ENCODE peak calls at places on chromosome 1, in six cellular contexts. J is HCT116, P is K562, H is H1, A is HepG2, B is GM12878. M is an unnamed sample. For H3K4me1 and H3K36me3, the result is how much of the 10 kb centered on the place peaks cover.

GRCh38 chr1:64038965-64039926 is 164.2 kb upstream of the UBE2U start:
- DNase-seq in J (peak), P (no peak), H (no peak), A (no peak), B (no peak), M (peak)

GRCh38 chr1:83508485-83509151 is 490.3 kb downstream of the TTLL7 start:
- DNase-seq in J (no peak), P (no peak), H (no peak), A (no peak), B (peak), M (peak)

GRCh38 chr1:7771673-7772299 is 690 bp downstream of the VAMP3 start:
- DNase-seq in J (no peak), P (no peak), H (no peak), A (peak), B (no peak), M (no peak)

GRCh38 chr1:16005597-16005996 is 1.6 kb downstream of the SRARP start:
- DNase-seq in J (no peak), P (no peak), H (no peak), A (no peak), B (no peak), M (no peak)

GRCh38 chr1:154777151-154777550 is 92.9 kb downstream of the KCNN3 start:
- DNase-seq in J (no peak), P (no peak), H (no peak), A (no peak), B (no peak), M (no peak)

GRCh38 chr1:182617075-182617429 is 12.9 kb upstream of the RGS16 start:
- DNase-seq in J (no peak), P (no peak), H (no peak), A (no peak), B (no peak), M (no peak)

GRCh38 chr1:234763910-234764309 is 153.9 kb upstream of the IRF2BP2 start:
- DNase-seq in J (no peak), P (no peak), H (no peak), A (peak), B (no peak), M (no peak)

GRCh38 chr1:207084241-207084640 is 4.4 kb upstream of the C4BPB start:
- DNase-seq in J (no peak), P (no peak), H (no peak), A (no peak), B (no peak), M (no peak)

GRCh38 chr1:6028042-6028895 is 17.4 kb upstream of the KCNAB2 start:
- DNase-seq in J (no peak), P (no peak), H (no peak), A (no peak), B (no peak), M (no peak)

GRCh38 chr1:10528066-10529014 is 53.6 kb downstream of the PEX14 start:
- DNase-seq in J (peak), P (no peak), H (no peak), A (no peak), B (no peak), M (no peak)

GRCh38 chr1:11355594-11356467 is 82.8 kb downstream of the UBIAD1 start:
- DNase-seq in J (no peak), P (no peak), H (peak), A (no peak), B (no peak), M (peak)

GRCh38 chr1:108561731-108562326 is 1.9 kb downstream of the EEIG2 start:
- DNase-seq in J (peak), P (peak), H (peak), A (peak), B (no peak), M (peak)

GRCh38 chr1:114113801-114114750 is 39.6 kb downstream of the SYT6 start:
- DNase-seq in J (peak), P (peak), H (no peak), A (no peak), B (no peak), M (no peak)

GRCh38 chr1:44652445-44653106 is 21.7 kb downstream of the TMEM53 start:
- DNase-seq in J (no peak), P (peak), H (peak), A (peak), B (no peak), M (peak)

GRCh38 chr1:31834501-31834900 is 18.7 kb upstream of the SPOCD1 start:
- DNase-seq in J (no peak), P (peak), H (no peak), A (peak), B (no peak), M (no peak)

GRCh38 chr1:115251340-115251748 is 86.7 kb downstream of the NGF start:
- DNase-seq in J (no peak), P (no peak), H (no peak), A (no peak), B (no peak), M (no peak)

GRCh38 chr1:97500696-97501297 is 420.0 kb downstream of the DPYD start:
- DNase-seq in J (no peak), P (no peak), H (no peak), A (no peak), B (no peak), M (no peak)

GRCh38 chr1:177948336-177948972 is 21.4 kb downstream of the SEC16B start:
- DNase-seq in J (peak), P (peak), H (peak), A (peak), B (no peak), M (peak)

GRCh38 chr1:61043010-61043820 is 39.1 kb upstream of the NFIA start:
- DNase-seq in J (peak), P (no peak), H (no peak), A (peak), B (no peak), M (peak)

GRCh38 chr1:204115128-204115527 is 36.7 kb downstream of the ETNK2 start:
- DNase-seq in J (no peak), P (no peak), H (no peak), A (no peak), B (no peak), M (no peak)

GRCh38 chr1:24117722-24118409 is 5.9 kb upstream of the MYOM3 start:
- DNase-seq in J (peak), P (no peak), H (no peak), A (peak), B (no peak), M (no peak)

GRCh38 chr1:170555370-170555769 is 23.4 kb downstream of the GORAB start:
- DNase-seq in J (no peak), P (no peak), H (no peak), A (no peak), B (no peak), M (no peak)

GRCh38 chr1:205313681-205314308 is 7.8 kb downstream of the NUAK2 start:
- DNase-seq in J (no peak), P (no peak), H (peak), A (no peak), B (peak), M (peak)

GRCh38 chr1:33096358-33097005 is 15.5 kb downstream of the AZIN2 start:
- DNase-seq in J (no peak), P (no peak), H (no peak), A (no peak), B (no peak), M (no peak)

GRCh38 chr1:54260810-54261209 is 60.8 kb downstream of the MRPL37 start:
- DNase-seq in J (no peak), P (no peak), H (no peak), A (no peak), B (no peak), M (no peak)

GRCh38 chr1:72023063-72023647 is 259.2 kb downstream of the NEGR1 start:
- DNase-seq in J (no peak), P (no peak), H (no peak), A (no peak), B (no peak), M (peak)

GRCh38 chr1:212628056-212628455 is 19.5 kb downstream of the ATF3 start:
- DNase-seq in J (no peak), P (no peak), H (no peak), A (no peak), B (no peak), M (no peak)

GRCh38 chr1:248268178-248268577 is 9.6 kb downstream of the OR2T33 start:
- DNase-seq in J (no peak), P (no peak), H (no peak), A (no peak), B (no peak), M (no peak)

GRCh38 chr1:205325334-205325884 is 3.9 kb upstream of the NUAK2 start:
- DNase-seq in J (peak), P (peak), H (peak), A (peak), B (peak), M (peak)

GRCh38 chr1:151492120-151492519 is 19.1 kb upstream of the CGN start:
- DNase-seq in J (no peak), P (peak), H (no peak), A (no peak), B (no peak), M (no peak)

GRCh38 chr1:66371233-66372005 is 162.5 kb upstream of the SGIP1 start:
- DNase-seq in J (no peak), P (no peak), H (no peak), A (no peak), B (no peak), M (no peak)

GRCh38 chr1:57277681-57278080 is 146.2 kb downstream of the DAB1 start:
- DNase-seq in J (no peak), P (no peak), H (no peak), A (no peak), B (no peak), M (no peak)

DNA sequence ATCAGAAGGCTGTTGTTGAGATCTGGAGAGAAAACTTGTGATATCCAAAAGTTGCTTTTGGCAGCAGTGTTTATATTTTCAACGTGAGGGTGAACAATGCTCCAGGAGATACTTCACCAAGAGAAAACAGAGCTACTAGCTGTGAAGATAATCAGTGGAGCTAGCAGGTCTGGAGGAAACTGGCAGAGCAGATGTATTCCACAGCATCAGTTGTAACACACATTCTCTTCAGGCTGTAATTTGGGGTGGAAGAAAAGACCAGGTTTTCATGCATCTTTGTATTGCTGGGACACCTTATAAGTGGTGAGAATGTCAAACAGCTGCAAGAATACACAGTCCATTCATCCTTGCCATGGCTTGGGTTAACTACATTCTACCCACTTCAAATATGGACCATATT is 22.0 kb downstream of the AHCYL1 start:
- DNase-seq in J (no peak), P (no peak), H (no peak), A (no peak), B (no peak), M (no peak)
- H3K4me1 ChIP-seq in J (under half), P (under half), H (under half), A (under half), B (under half), M (under half)

DNA sequence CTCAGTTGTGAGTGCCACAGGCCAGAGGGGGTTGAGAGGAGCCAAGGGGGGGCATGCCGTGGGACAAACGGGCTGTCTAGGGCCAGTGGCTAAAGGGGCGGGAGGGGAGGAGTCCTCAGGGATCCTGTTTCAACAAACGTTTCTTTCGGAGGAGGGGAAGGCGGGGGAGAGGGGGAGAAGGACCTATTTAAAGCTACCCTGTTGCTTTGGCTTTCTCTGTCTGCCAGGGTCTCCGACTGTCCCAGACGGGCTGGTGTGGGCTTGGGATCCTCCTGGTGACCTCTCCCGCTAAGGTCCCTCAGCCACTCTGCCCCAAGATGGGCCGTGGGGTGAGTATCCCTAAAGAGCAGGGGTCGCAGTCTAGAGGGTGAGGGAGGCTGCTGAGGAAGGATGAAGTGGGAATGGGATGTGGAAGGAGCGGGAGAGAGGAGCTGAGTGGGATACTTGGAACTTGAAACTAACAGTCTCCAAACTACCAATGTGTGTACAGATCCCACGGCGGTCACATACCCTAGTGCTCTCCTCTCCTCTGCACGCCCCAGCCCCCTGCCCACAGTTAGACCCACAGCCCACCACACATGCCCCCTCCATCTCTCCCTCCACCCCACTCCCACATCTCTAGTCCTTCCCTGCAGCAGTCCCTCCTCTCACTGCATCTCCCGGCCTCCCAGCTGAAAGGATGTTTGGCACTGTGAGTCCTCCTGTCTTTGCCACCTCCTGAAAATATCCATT is at the start of gene ATP1A2:
- DNase-seq in J (no peak), P (no peak), H (no peak), A (no peak), B (no peak), M (no peak)
- TF ChIP-seq ZNF274 in J (no peak), P (no peak), H (no peak), A (no peak), B (no peak), M (no peak)

GRCh38 chr1:246549665-246550064 is 16.4 kb downstream of the TFB2M start:
- DNase-seq in J (no peak), P (no peak), H (no peak), A (no peak), B (no peak), M (no peak)

GRCh38 chr1:246540738-246541491 is 25.1 kb downstream of the TFB2M start:
- DNase-seq in J (no peak), P (no peak), H (no peak), A (no peak), B (no peak), M (no peak)

DNA sequence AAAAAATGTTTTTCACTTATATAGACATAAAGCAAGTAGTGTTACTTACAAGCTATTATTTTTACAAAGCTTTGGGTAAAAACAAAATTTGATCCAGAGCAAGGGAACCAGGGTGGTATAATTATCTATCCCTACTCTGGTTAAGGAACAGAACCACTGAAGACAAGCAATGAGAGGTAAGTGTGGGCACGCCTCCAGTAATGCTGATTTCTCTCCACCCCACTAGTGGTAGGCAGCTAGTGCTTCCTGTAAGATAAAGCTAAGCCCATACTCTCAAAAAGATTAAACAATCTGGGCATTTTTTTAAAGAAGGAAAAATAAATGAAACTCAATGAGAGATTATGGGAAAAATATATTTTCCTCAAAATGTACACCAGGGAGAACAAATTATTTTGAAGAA is 22.1 kb downstream of the TFB2M start:
- DNase-seq in J (no peak), P (no peak), H (no peak), A (no peak), B (no peak), M (no peak)
- H3K36me3 ChIP-seq in J (under half), P (half or more), H (under half), A (under half), B (under half), M (half or more)

DNA sequence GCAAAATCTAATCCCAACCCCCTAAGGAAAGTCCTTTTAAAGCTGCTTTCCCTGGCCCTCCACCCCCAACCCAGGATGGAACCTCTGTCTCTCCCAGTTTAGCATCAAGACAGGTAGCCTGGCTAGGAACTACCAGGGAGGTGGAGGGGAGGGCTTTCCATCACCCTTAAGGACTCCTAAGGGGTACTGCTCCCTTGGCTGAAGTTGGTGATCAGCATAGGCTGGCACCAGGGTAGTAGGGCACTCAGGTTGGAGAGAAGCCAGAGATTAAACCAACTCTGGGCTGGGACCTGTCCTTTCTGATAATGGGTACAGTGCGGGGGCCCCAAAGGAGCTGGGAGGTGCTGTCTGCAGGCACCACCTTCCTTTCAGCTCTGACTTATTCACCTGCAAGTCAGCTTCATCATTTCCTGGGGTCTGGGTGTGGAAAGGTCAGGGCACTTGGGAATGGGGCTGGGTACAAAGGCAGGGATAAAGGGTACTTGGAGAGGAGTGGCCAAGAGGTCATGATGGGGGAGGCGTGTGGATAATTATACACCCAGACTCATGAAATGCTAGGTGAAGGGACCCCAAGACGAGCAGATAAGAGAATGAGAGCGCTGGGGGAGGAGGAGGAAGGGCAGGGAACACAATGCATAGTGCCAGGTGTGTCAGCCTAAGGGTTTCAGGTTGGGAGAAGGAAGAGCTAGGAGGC is 1.3 kb downstream of the ARHGEF2 start:
- DNase-seq in J (no peak), P (no peak), H (no peak), A (no peak), B (no peak), M (no peak)
- H3K4me1 ChIP-seq in J (half or more), P (half or more), H (under half), A (half or more), B (under half), M (under half)

DNA sequence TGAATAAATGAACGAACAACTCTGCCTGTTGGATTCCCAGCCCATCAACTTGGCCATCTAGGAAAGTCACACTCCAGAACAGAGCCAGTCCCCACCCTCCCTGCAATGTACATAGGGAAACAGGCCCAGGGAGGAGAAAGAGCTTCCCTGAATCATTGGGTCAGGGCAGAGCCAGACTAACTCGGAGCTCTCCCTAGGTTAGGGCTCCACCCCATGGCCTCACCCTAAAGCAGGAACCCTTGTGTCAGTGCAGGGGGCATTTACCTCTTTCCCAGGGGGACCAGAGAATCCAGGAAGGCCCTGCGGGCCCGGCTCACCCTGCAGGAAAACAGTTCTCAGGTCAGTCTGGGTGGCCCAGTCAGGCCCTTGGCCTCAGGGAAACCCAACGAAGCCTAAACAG is 11.6 kb downstream of the COL9A2 start:
- DNase-seq in J (no peak), P (no peak), H (no peak), A (no peak), B (no peak), M (no peak)
- TF ChIP-seq ZNF274 in J (no peak), P (no peak), H (no peak), A (no peak), B (no peak), M (no peak)

GRCh38 chr1:89686520-89686919 is 53.6 kb downstream of the LRRC8C start:
- DNase-seq in J (no peak), P (no peak), H (no peak), A (peak), B (no peak), M (no peak)

GRCh38 chr1:89687254-89687653 is 54.3 kb downstream of the LRRC8C start:
- DNase-seq in J (no peak), P (no peak), H (no peak), A (no peak), B (no peak), M (no peak)

GRCh38 chr1:89690595-89690994 is 57.7 kb downstream of the LRRC8C start:
- DNase-seq in J (no peak), P (no peak), H (no peak), A (no peak), B (no peak), M (no peak)

GRCh38 chr1:89688607-89689006 is 55.7 kb downstream of the LRRC8C start:
- DNase-seq in J (no peak), P (no peak), H (no peak), A (no peak), B (no peak), M (no peak)

GRCh38 chr1:89689234-89689633 is 56.3 kb downstream of the LRRC8C start:
- DNase-seq in J (no peak), P (no peak), H (no peak), A (no peak), B (no peak), M (no peak)
- H3K36me3 ChIP-seq in J (under half), P (under half), H (under half), A (under half), B (under half), M (under half)

DNA sequence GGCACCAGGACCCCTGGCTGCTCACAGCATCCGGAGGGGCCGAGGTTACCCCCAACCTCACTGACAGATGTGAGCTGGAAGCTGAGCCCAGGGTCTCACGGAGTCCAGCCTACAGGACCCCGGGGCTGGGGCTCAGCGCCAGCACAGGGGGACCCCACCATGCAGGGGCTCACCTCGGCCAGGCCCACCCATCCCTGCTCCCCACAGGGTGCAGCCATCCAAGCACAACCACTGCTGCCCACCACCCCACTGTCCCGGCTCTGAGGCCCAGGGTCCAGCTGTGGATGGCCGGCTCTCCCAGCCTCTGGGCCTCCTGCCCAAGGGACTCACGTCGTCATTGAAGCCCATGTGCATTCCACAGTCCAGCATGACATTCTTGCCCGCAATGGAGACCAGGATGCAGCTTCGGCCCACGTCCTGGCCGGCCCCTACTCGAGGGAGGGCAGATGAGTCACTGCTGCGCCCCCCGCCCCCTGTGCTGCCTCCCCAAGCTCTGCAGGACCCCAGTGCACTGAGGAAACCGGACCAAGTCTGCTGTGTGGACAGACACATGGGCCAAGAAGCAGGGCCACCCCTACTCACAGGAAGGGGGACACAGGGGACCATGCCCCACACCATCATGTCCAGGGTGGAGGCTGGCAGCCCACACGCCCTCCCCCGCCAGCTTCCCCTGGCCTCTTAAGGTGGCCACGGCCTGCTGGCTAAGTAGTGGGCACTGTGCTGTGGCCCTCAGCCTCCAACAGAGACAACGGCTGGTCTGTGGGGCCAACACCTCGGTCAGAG is 3.6 kb downstream of the INTS11 start:
- DNase-seq in J (no peak), P (no peak), H (no peak), A (no peak), B (no peak), M (no peak)
- H3K4me1 ChIP-seq in J (under half), P (under half), H (under half), A (under half), B (under half), M (under half)

GRCh38 chr1:227401562-227402342 is 83.5 kb upstream of the CDC42BPA start:
- DNase-seq in J (no peak), P (no peak), H (no peak), A (no peak), B (no peak), M (no peak)
- TF ChIP-seq ZNF274 in J (no peak), P (no peak), H (no peak), A (no peak), B (no peak), M (no peak)